ENCODE peak calls at places on chromosomes 11 and 22, in eight cellular contexts. Y, Q, J, A, P, I, Z and U are unnamed samples.

GRCh38 chr22:41344189-41344788 is 37.5 kb upstream of the TEF start:
- DNase-seq in Y (no peak), Q (no peak), J (no peak), A (no peak), P (no peak), I (no peak), Z (no peak), U (no peak)

GRCh38 chr22:47056776-47057470 is 294.5 kb downstream of the TBC1D22A start:
- DNase-seq in Y (no peak), Q (no peak), J (no peak), A (no peak), P (no peak), I (peak; percentile 59), Z (no peak), U (no peak)

GRCh38 chr22:45805413-45805812 is 133.8 kb downstream of the ATXN10 start:
- DNase-seq in Y (no peak), Q (no peak), J (no peak), A (peak; percentile 56), P (no peak), I (no peak), Z (peak; percentile 54), U (no peak)

GRCh38 chr11:120613264-120614226 is 102.0 kb downstream of the GRIK4 start:
- DNase-seq in Y (no peak), Q (no peak), J (no peak), A (no peak), P (no peak), I (no peak), Z (no peak), U (no peak)

GRCh38 chr22:30881361-30882180 is 87.0 kb downstream of the MORC2 start:
- DNase-seq in Y (peak; percentile 43), Q (no peak), J (no peak), A (no peak), P (no peak), I (peak; percentile 49), Z (no peak), U (peak; percentile 27)

GRCh38 chr11:46381836-46382643 is 571 bp downstream of the MDK start:
- DNase-seq in Y (no peak), Q (no peak), J (peak; percentile 26), A (no peak), P (no peak), I (peak; percentile 85), Z (no peak), U (no peak)

GRCh38 chr22:40594924-40595323 is 41.6 kb downstream of the MRTFA start:
- DNase-seq in Y (no peak), Q (no peak), J (no peak), A (peak; percentile 65), P (no peak), I (no peak), Z (no peak), U (no peak)

GRCh38 chr22:17866127-17866526 is 91.9 kb upstream of the BID start:
- DNase-seq in Y (no peak), Q (peak; percentile 67), J (no peak), A (no peak), P (no peak), I (no peak), Z (no peak), U (no peak)

GRCh38 chr11:134572741-134573675 is 161.0 kb upstream of the B3GAT1 start:
- DNase-seq in Y (no peak), Q (no peak), J (no peak), A (no peak), P (no peak), I (no peak), Z (no peak), U (no peak)

GRCh38 chr11:131998020-131998419 is 627.6 kb downstream of the NTM start:
- DNase-seq in Y (no peak), Q (no peak), J (no peak), A (no peak), P (peak; percentile 5), I (no peak), Z (no peak), U (no peak)

GRCh38 chr11:9982796-9983579 is 311.0 kb downstream of the SBF2 start:
- DNase-seq in Y (peak; percentile 34), Q (peak; percentile 14), J (no peak), A (peak; percentile 80), P (no peak), I (no peak), Z (peak; percentile 44), U (no peak)

GRCh38 chr11:119479685-119480275 is 56.8 kb upstream of the THY1 start:
- DNase-seq in Y (no peak), Q (no peak), J (no peak), A (peak; percentile 8), P (peak; percentile 76), I (peak; percentile 4), Z (peak; percentile 32), U (no peak)

GRCh38 chr11:125944350-125945010 is 1.4 kb upstream of the VSIG10L2 start:
- DNase-seq in Y (no peak), Q (no peak), J (no peak), A (no peak), P (no peak), I (no peak), Z (no peak), U (no peak)

GRCh38 chr11:2317354-2318050 is 15.7 kb downstream of the TSPAN32 start:
- DNase-seq in Y (no peak), Q (no peak), J (no peak), A (no peak), P (no peak), I (peak; percentile 53), Z (no peak), U (no peak)

GRCh38 chr11:12449961-12450715 is 72.8 kb downstream of the PARVA start:
- DNase-seq in Y (no peak), Q (no peak), J (no peak), A (peak; percentile 47), P (peak; percentile 88), I (no peak), Z (peak; percentile 73), U (no peak)

GRCh38 chr22:30078320-30079311 is 1.6 kb upstream of the HORMAD2 start:
- DNase-seq in Y (no peak), Q (no peak), J (no peak), A (no peak), P (no peak), I (no peak), Z (no peak), U (no peak)

GRCh38 chr11:416757-417621 is 2.2 kb upstream of the SIGIRR start:
- DNase-seq in Y (peak; percentile 54), Q (no peak), J (no peak), A (peak; percentile 39), P (no peak), I (peak; percentile 89), Z (no peak), U (no peak)